ENCODE peak calls at places on chromosome 11, in seven cellular contexts. M, U, K, A, E, Q and S are unnamed samples.

GRCh38 chr11:16881766-16882165 is 132.4 kb downstream of the PLEKHA7 start:
- DNase-seq in E (no peak), Q (no peak), U (no peak), M (no peak), A (no peak), K (no peak), S (no peak)

GRCh38 chr11:119094816-119095065 is 6.9 kb downstream of the DPAGT1 start:
- DNase-seq in K (peak; percentile 94), E (peak; percentile 90), U (peak; percentile 59), Q (peak; percentile 96), A (peak; percentile 85), M (peak; percentile 79), S (no peak)

GRCh38 chr11:46071091-46071490 is 50.2 kb downstream of the PHF21A start:
- DNase-seq in Q (no peak), E (no peak), K (no peak), M (no peak), A (no peak), U (no peak), S (no peak)

GRCh38 chr11:2547806-2548205 is 103.0 kb downstream of the KCNQ1 start:
- DNase-seq in K (peak; percentile 48), M (no peak), A (peak; percentile 11), Q (no peak), U (no peak), E (peak; percentile 55), S (no peak)

GRCh38 chr11:130217632-130218031 is 58.0 kb downstream of the ST14 start:
- DNase-seq in A (no peak), U (no peak), E (no peak), Q (no peak), K (peak; percentile 47), M (no peak), S (no peak)

GRCh38 chr11:48005878-48006277 is 25.5 kb downstream of the PTPRJ start:
- DNase-seq in A (no peak), E (no peak), U (no peak), K (no peak), M (no peak), Q (no peak), S (no peak)

GRCh38 chr11:64245401-64245796 is 1.3 kb downstream of the PPP1R14B start:
- DNase-seq in E (no peak), K (no peak), Q (peak; percentile 80), M (peak; percentile 55), U (no peak), A (peak; percentile 74), S (no peak)

GRCh38 chr11:65471410-65471762 is 27.5 kb upstream of the MALAT1 start:
- DNase-seq in K (peak; percentile 89), E (no peak), U (no peak), M (peak; percentile 85), A (peak; percentile 85), Q (peak; percentile 86), S (no peak)

GRCh38 chr11:1628506-1629325 is 859 bp upstream of the KRTAP5-5 start:
- DNase-seq in U (no peak), E (no peak), K (peak; percentile 81), A (peak; percentile 44), M (peak; percentile 47), Q (no peak), S (no peak)

GRCh38 chr11:62190011-62190410 is at the start of gene SCGB1D1:
- DNase-seq in U (no peak), Q (no peak), K (no peak), M (no peak), E (no peak), A (no peak), S (no peak)

GRCh38 chr11:78783301-78783700 is 208.6 kb upstream of the NARS2 start:
- DNase-seq in M (no peak), E (no peak), A (no peak), Q (no peak), K (no peak), U (no peak), S (no peak)

GRCh38 chr11:90228056-90228455 is 5.2 kb upstream of the CHORDC1 start:
- DNase-seq in E (no peak), U (no peak), K (no peak), M (no peak), A (no peak), Q (no peak), S (no peak)

GRCh38 chr11:20125927-20126326 is 34.3 kb downstream of the DBX1 start:
- DNase-seq in E (no peak), K (no peak), U (no peak), Q (no peak), M (no peak), A (no peak), S (no peak)

GRCh38 chr11:26244207-26244606 is 87.7 kb upstream of the ANO3 start:
- DNase-seq in E (no peak), U (peak; percentile 50), Q (no peak), K (no peak), A (no peak), M (no peak), S (no peak)

GRCh38 chr11:119441898-119442243 is 18.9 kb upstream of the THY1 start:
- DNase-seq in E (no peak), M (no peak), Q (no peak), K (no peak), A (no peak), U (no peak), S (no peak)

GRCh38 chr11:119491753-119492455 is 68.9 kb upstream of the THY1 start:
- DNase-seq in Q (peak; percentile 61), M (no peak), K (no peak), A (no peak), E (no peak), U (no peak), S (no peak)

GRCh38 chr11:77093056-77093891 is 9.4 kb upstream of the OMP start:
- DNase-seq in E (peak; percentile 46), M (no peak), K (peak; percentile 56), Q (peak; percentile 75), U (no peak), A (no peak), S (no peak)

GRCh38 chr11:77094841-77095365 is 7.7 kb upstream of the OMP start:
- DNase-seq in Q (peak; percentile 52), U (no peak), E (peak; percentile 46), K (peak; percentile 54), M (no peak), A (no peak), S (no peak)

GRCh38 chr11:77093987-77094840 is 8.4 kb upstream of the OMP start:
- DNase-seq in U (no peak), A (peak; percentile 9), E (peak; percentile 42), K (peak; percentile 41), M (no peak), Q (peak; percentile 41), S (no peak)

GRCh38 chr11:77096591-77097019 is 6.0 kb upstream of the OMP start:
- DNase-seq in Q (peak; percentile 38), A (peak; percentile 5), M (no peak), K (peak; percentile 38), E (peak; percentile 67), U (no peak), S (no peak)

GRCh38 chr11:77095551-77096490 is 6.8 kb upstream of the OMP start:
- DNase-seq in K (peak; percentile 57), M (no peak), E (peak; percentile 95), U (no peak), Q (peak; percentile 61), A (peak; percentile 8), S (no peak)
- H3K4me3 ChIP-seq in K (no peak overlapping the region), M (no peak overlapping the region), E (no peak overlapping the region), U (no peak overlapping the region), Q (no peak overlapping the region), A (no peak overlapping the region), S (no peak overlapping the region)

GRCh38 chr11:102345923-102346322 is 1.1 kb upstream of the BIRC2 start:
- DNase-seq in U (no peak), M (no peak), K (no peak), A (no peak), Q (no peak), E (no peak), S (no peak)

GRCh38 chr11:102341844-102342318 is 5.1 kb upstream of the BIRC2 start:
- DNase-seq in E (peak; percentile 67), M (peak; percentile 82), Q (no peak), K (no peak), A (peak; percentile 47), U (peak; percentile 57), S (peak; percentile 53)

GRCh38 chr11:102346456-102346747 is 612 bp upstream of the BIRC2 start:
- DNase-seq in E (no peak), A (no peak), Q (no peak), U (no peak), M (no peak), K (no peak), S (no peak)

GRCh38 chr11:102346748-102347525 is at the start of gene BIRC2:
- DNase-seq in E (peak; percentile 97), Q (peak; percentile 99), K (peak; percentile 97), A (peak; percentile 96), M (peak; percentile 93), U (peak; percentile 57), S (no peak)

GRCh38 chr11:102343789-102344188 is 3.2 kb upstream of the BIRC2 start:
- DNase-seq in E (no peak), U (no peak), A (no peak), Q (no peak), M (no peak), K (no peak), S (peak; percentile 70)
- H3K4me3 ChIP-seq in E (no peak overlapping the region), U (no peak overlapping the region), A (no peak overlapping the region), Q (no peak overlapping the region), M (no peak overlapping the region), K (no peak overlapping the region), S (no peak overlapping the region)

DNA sequence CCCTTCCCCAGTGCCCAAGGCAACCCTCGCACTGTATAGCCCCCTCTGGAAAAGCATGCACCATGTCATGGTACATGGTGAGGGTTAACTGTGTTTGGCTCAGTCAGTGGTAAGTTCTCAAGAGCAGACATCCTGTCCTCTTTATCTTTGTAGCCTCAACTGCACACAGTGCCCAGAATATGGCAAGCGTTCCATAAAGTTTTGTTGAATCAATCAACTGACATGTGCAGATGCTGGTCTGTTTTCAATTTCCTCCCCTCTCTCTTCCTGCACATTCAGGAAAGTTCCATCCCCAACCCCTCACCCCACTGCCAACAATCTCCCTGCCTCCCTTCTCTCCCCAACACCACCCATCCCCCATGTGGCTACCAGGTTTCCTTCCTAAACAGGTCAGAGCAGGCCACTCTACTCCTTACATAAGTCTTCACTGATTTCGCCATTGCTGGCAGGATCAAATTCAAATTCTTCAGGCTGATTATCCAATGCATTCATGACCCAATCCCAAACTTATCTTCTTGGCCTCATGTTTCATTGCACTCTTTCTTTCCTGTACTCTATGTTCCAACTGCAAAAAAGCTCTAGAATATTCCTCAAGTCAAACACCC is 15.5 kb upstream of the TMPRSS5 start:
- DNase-seq in K (no peak), U (peak; percentile 10), E (no peak), Q (no peak), M (peak; percentile 6), A (peak; percentile 22), S (no peak)
- H3K4me3 ChIP-seq in K (no peak overlapping the region), U (no peak overlapping the region), E (no peak overlapping the region), Q (no peak overlapping the region), M (no peak overlapping the region), A (no peak overlapping the region), S (no peak overlapping the region)

DNA sequence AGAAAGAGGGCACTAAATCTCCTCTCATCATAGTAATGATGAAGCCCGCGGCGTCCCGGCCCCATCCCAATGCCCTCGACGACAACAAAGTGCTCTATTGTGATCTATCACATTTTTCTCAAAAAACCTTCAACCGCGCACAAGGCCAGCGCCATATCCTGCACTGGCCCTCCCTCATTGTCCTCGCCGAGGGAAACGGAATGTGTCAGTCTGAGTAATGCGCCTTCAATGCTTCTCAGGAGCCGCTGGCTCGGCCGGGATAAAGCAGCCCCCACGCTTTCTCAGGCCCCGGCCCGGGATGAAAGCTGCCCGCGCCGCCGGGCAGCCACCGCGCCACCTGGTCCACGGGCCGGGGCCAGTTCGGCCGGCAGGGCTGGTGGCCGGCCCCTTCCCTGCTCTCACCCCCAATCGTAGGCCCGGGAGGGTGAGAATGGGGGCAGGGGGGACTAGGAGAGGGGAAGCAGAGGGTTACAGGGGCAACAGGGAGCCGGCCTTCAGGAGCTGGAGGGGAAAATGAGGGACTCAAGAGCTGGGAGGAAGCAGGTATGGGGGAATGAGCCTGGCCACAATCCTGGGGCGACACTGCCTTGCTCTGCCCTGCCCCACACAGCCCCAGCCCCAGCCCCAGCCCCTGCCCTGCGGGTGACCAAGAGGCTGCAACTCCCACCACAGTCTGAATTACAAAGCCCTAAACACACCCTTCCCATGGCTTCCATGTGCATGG is 10.0 kb upstream of the LINC01488 start:
- DNase-seq in Q (peak; percentile 60), A (no peak), U (no peak), E (no peak), K (no peak), M (no peak), S (no peak)
- H3K4me3 ChIP-seq in Q (no peak overlapping the region), A (no peak overlapping the region), U (no peak overlapping the region), E (no peak overlapping the region), K (no peak overlapping the region), M (no peak overlapping the region), S (no peak overlapping the region)